ENCODE peak calls at places on chromosome 19, in four cellular contexts. One of them, this sample, is unnamed.
A peak's percentile ranks its signal among the peaks of the same experiment; 100 is the strongest.

GRCh38 chr19:1860133-1860775 is 3.1 kb downstream of the KLF16 start:
- DNase-seq in AG09309: no peak
- DNase-seq in OCI-LY7: peak; percentile 62
- DNase-seq in A673: peak; percentile 87
- DNase-seq in this sample: no peak

GRCh38 chr19:4567584-4568071 is 8.1 kb upstream of the SEMA6B start:
- DNase-seq in AG09309: no peak
- DNase-seq in OCI-LY7: peak; percentile 33
- DNase-seq in A673: peak; percentile 61
- DNase-seq in this sample: peak; percentile 87

GRCh38 chr19:50047686-50048085 is 21.9 kb downstream of the ZNF473 start:
- DNase-seq in AG09309: no peak
- DNase-seq in OCI-LY7: no peak
- DNase-seq in A673: no peak
- DNase-seq in this sample: no peak

GRCh38 chr19:32779082-32779481 is 59.5 kb downstream of the TDRD12 start:
- DNase-seq in AG09309: no peak
- DNase-seq in OCI-LY7: no peak
- DNase-seq in A673: no peak
- DNase-seq in this sample: no peak

GRCh38 chr19:18346091-18346490 is 5.7 kb downstream of the PGPEP1 start:
- DNase-seq in AG09309: no peak
- DNase-seq in OCI-LY7: no peak
- DNase-seq in A673: peak; percentile 57
- DNase-seq in this sample: no peak

GRCh38 chr19:53158119-53158656 is 665 bp downstream of the ZNF347 start:
- DNase-seq in AG09309: no peak
- DNase-seq in OCI-LY7: peak; percentile 37
- DNase-seq in A673: peak; percentile 12
- DNase-seq in this sample: no peak

GRCh38 chr19:14661372-14661924 is 13.2 kb downstream of the ADGRE3 start:
- DNase-seq in AG09309: no peak
- DNase-seq in OCI-LY7: no peak
- DNase-seq in A673: no peak
- DNase-seq in this sample: no peak

GRCh38 chr19:58401825-58402433 is 6.5 kb downstream of the RNF225 start:
- DNase-seq in AG09309: no peak
- DNase-seq in OCI-LY7: no peak
- DNase-seq in A673: no peak
- DNase-seq in this sample: no peak

GRCh38 chr19:737591-738093 is 13.3 kb upstream of the MISP start:
- DNase-seq in AG09309: no peak
- DNase-seq in OCI-LY7: peak; percentile 53
- DNase-seq in A673: peak; percentile 73
- DNase-seq in this sample: no peak

GRCh38 chr19:6890421-6890913 is 3.1 kb downstream of the ADGRE1 start:
- DNase-seq in AG09309: no peak
- DNase-seq in OCI-LY7: peak; percentile 22
- DNase-seq in A673: no peak
- DNase-seq in this sample: no peak

GRCh38 chr19:10861118-10861651 is 10.2 kb upstream of the CARM1 start:
- DNase-seq in AG09309: no peak
- DNase-seq in OCI-LY7: peak; percentile 67
- DNase-seq in A673: peak; percentile 69
- DNase-seq in this sample: no peak
- TF ChIP-seq CTCF in AG09309: peak; percentile 61
- TF ChIP-seq CTCF in OCI-LY7: peak; percentile 70
- TF ChIP-seq CTCF in A673: peak; percentile 58
- TF ChIP-seq CTCF in this sample: peak; percentile 64

GRCh38 chr19:46784262-46785053 is 3.9 kb downstream of the SLC1A5 start:
- DNase-seq in AG09309: peak; percentile 89
- DNase-seq in OCI-LY7: peak; percentile 92
- DNase-seq in A673: peak; percentile 95
- DNase-seq in this sample: no peak
- TF ChIP-seq CTCF in AG09309: peak; percentile 41
- TF ChIP-seq CTCF in OCI-LY7: peak; percentile 77
- TF ChIP-seq CTCF in A673: peak; percentile 54
- TF ChIP-seq CTCF in this sample: peak; percentile 79

DNA sequence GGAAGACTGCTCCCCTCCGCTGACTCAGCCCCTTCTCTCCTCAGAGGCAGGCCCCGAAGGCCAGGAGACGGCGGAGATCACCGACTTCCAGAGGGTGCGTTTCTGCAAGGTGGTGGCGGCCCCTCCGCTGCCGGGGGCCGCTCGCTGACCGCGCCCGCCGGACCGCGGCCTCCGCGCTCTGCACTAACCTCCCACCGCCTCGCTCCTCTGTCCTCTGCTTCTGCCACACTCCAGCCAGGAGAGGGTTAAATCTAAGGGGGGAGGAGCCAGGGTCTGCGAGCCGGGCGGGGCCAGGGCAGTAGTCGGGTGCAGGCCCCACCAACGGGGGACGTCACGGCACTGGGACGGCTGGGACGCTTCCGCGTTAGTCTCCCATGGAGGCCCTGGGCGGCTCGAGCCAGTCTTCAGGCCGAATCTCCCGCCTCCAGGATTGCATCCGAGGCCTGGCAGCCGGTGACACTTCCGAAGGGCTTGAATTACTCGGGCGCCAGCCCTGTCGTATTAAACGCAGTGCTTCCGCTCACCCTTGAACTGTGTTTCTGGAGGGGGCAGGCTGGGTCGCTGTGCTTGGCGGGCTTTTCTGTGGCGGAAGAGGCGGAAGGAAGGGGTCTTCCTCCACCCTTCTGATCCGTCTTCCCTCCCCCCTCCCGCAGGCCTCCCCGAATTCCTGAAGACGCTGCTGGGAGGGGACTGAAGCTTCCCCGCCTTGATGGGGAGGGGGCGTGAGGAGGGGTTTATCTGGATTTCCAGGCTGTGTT is 1.2 kb upstream of the INAFM1 start:
- DNase-seq in AG09309: peak; percentile 71
- DNase-seq in OCI-LY7: peak; percentile 92
- DNase-seq in A673: peak; percentile 96
- DNase-seq in this sample: peak; percentile 99
- TF ChIP-seq CTCF in AG09309: no peak
- TF ChIP-seq CTCF in OCI-LY7: no peak
- TF ChIP-seq CTCF in A673: no peak
- TF ChIP-seq CTCF in this sample: peak; percentile 34

GRCh38 chr19:46489445-46490272 is 6.0 kb downstream of the PNMA8B start:
- DNase-seq in AG09309: no peak
- DNase-seq in OCI-LY7: no peak
- DNase-seq in A673: no peak
- DNase-seq in this sample: no peak
- TF ChIP-seq CTCF in AG09309: peak; percentile 35
- TF ChIP-seq CTCF in OCI-LY7: no peak
- TF ChIP-seq CTCF in A673: peak; percentile 33
- TF ChIP-seq CTCF in this sample: peak; percentile 42

DNA sequence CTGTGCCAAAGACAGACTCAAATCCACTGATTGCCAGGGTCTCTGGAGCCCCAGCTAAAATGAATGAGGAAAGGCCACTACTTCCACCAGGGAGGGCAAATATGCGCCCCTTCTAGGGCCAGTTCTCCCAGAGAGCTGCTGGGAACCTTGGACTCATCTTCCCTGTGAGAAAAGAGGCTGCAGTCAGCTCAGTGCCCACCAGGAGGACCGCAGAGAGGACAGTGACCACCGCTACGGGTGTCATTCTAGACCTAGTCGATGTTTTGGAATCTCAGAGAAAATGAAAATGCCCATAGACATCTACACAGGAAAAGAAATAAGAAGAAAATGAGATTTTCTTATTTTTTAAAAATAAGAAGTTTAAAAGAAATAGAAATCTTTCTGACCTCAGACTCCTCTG is 235.1 kb downstream of the UQCRFS1 start:
- DNase-seq in AG09309: no peak
- DNase-seq in OCI-LY7: no peak
- DNase-seq in A673: no peak
- DNase-seq in this sample: no peak
- TF ChIP-seq CTCF in AG09309: peak; percentile 27
- TF ChIP-seq CTCF in OCI-LY7: no peak
- TF ChIP-seq CTCF in A673: no peak
- TF ChIP-seq CTCF in this sample: peak; percentile 46

DNA sequence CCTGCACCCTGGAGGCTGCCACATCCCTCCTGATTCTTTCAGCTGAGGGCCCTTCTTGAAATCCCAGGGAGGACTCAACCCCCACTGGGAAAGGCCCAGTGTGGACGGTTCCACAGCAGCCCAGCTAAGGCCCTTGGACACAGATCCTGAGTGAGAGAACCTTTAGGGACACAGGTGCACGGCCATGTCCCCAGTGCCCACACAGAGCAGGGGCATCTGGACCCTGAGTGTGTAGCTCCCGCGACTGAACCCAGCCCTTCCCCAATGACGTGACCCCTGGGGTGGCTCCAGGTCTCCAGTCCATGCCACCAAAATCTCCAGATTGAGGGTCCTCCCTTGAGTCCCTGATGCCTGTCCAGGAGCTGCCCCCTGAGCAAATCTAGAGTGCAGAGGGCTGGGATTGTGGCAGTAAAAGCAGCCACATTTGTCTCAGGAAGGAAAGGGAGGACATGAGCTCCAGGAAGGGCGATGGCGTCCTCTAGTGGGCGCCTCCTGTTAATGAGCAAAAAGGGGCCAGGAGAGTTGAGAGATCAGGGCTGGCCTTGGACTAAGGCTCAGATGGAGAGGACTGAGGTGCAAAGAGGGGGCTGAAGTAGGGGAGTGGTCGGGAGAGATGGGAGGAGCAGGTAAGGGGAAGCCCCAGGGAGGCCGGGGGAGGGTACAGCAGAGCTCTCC is 6.9 kb upstream of the CEACAM5 start:
- DNase-seq in AG09309: no peak
- DNase-seq in OCI-LY7: peak; percentile 20
- DNase-seq in A673: peak; percentile 85
- DNase-seq in this sample: no peak
- TF ChIP-seq CTCF in AG09309: no peak
- TF ChIP-seq CTCF in OCI-LY7: peak; percentile 78
- TF ChIP-seq CTCF in A673: peak; percentile 91
- TF ChIP-seq CTCF in this sample: no peak